ENCODE peak calls at places on chromosomes 6 and 20, in seven cellular contexts. One of them, this sample, is unnamed.

GRCh38 chr6:114304304-114304887 is 38.4 kb downstream of the HS3ST5 start:
- DNase-seq in retinal pigment epithelial cell: no peak
- DNase-seq in PC-3: peak; percentile 64
- DNase-seq in cardiac muscle cell: peak; percentile 44
- DNase-seq in endothelial cell of umbilical vein: peak; percentile 19
- DNase-seq in upper lobe of right lung: no peak
- DNase-seq in sigmoid colon: no peak
- DNase-seq in this sample: no peak

GRCh38 chr6:112883095-112883494 is 536.0 kb downstream of the RFPL4B start:
- DNase-seq in retinal pigment epithelial cell: no peak
- DNase-seq in sigmoid colon: no peak
- DNase-seq in upper lobe of right lung: no peak
- DNase-seq in cardiac muscle cell: no peak
- DNase-seq in endothelial cell of umbilical vein: no peak
- DNase-seq in PC-3: peak; percentile 25
- DNase-seq in this sample: no peak

GRCh38 chr6:15504040-15504491 is 158.8 kb downstream of the DTNBP1 start:
- DNase-seq in upper lobe of right lung: peak; percentile 64
- DNase-seq in endothelial cell of umbilical vein: no peak
- DNase-seq in retinal pigment epithelial cell: no peak
- DNase-seq in PC-3: no peak
- DNase-seq in cardiac muscle cell: no peak
- DNase-seq in sigmoid colon: peak; percentile 85
- DNase-seq in this sample: no peak

GRCh38 chr20:5147193-5147592 is 20.4 kb downstream of the CDS2 start:
- DNase-seq in cardiac muscle cell: no peak
- DNase-seq in PC-3: no peak
- DNase-seq in retinal pigment epithelial cell: no peak
- DNase-seq in upper lobe of right lung: no peak
- DNase-seq in sigmoid colon: no peak
- DNase-seq in endothelial cell of umbilical vein: no peak
- DNase-seq in this sample: no peak

GRCh38 chr20:11118802-11119380 is 445.1 kb upstream of the JAG1 start:
- DNase-seq in endothelial cell of umbilical vein: peak; percentile 28
- DNase-seq in sigmoid colon: no peak
- DNase-seq in cardiac muscle cell: no peak
- DNase-seq in upper lobe of right lung: no peak
- DNase-seq in PC-3: peak; percentile 63
- DNase-seq in retinal pigment epithelial cell: no peak
- DNase-seq in this sample: no peak

GRCh38 chr6:139647816-139648215 is 273.4 kb upstream of the CITED2 start:
- DNase-seq in retinal pigment epithelial cell: peak; percentile 77
- DNase-seq in upper lobe of right lung: no peak
- DNase-seq in PC-3: no peak
- DNase-seq in sigmoid colon: no peak
- DNase-seq in endothelial cell of umbilical vein: no peak
- DNase-seq in cardiac muscle cell: no peak
- DNase-seq in this sample: no peak

GRCh38 chr6:142863981-142864380 is 81.0 kb downstream of the HIVEP2 start:
- DNase-seq in upper lobe of right lung: no peak
- DNase-seq in sigmoid colon: no peak
- DNase-seq in retinal pigment epithelial cell: no peak
- DNase-seq in PC-3: no peak
- DNase-seq in cardiac muscle cell: no peak
- DNase-seq in endothelial cell of umbilical vein: no peak
- DNase-seq in this sample: no peak

GRCh38 chr20:44112889-44113641 is 73.9 kb downstream of the JPH2 start:
- DNase-seq in cardiac muscle cell: no peak
- DNase-seq in upper lobe of right lung: no peak
- DNase-seq in sigmoid colon: no peak
- DNase-seq in retinal pigment epithelial cell: no peak
- DNase-seq in endothelial cell of umbilical vein: no peak
- DNase-seq in PC-3: no peak
- DNase-seq in this sample: peak; percentile 64

GRCh38 chr20:44716309-44717106 is 1.3 kb downstream of the CCN5 start:
- DNase-seq in retinal pigment epithelial cell: no peak
- DNase-seq in endothelial cell of umbilical vein: no peak
- DNase-seq in upper lobe of right lung: no peak
- DNase-seq in PC-3: no peak
- DNase-seq in cardiac muscle cell: no peak
- DNase-seq in sigmoid colon: peak; percentile 55
- DNase-seq in this sample: peak; percentile 74

GRCh38 chr6:35077713-35078105 is 63.4 kb downstream of the TCP11 start:
- DNase-seq in cardiac muscle cell: no peak
- DNase-seq in sigmoid colon: peak; percentile 36
- DNase-seq in PC-3: no peak
- DNase-seq in endothelial cell of umbilical vein: no peak
- DNase-seq in upper lobe of right lung: peak; percentile 18
- DNase-seq in retinal pigment epithelial cell: no peak
- DNase-seq in this sample: no peak

GRCh38 chr6:15148356-15149058 is 97.4 kb upstream of the JARID2 start:
- DNase-seq in PC-3: peak; percentile 72
- DNase-seq in cardiac muscle cell: no peak
- DNase-seq in retinal pigment epithelial cell: peak; percentile 92
- DNase-seq in endothelial cell of umbilical vein: no peak
- DNase-seq in upper lobe of right lung: no peak
- DNase-seq in sigmoid colon: no peak
- DNase-seq in this sample: no peak

GRCh38 chr6:145960918-145961604 is 3.1 kb downstream of the SHPRH start:
- DNase-seq in sigmoid colon: no peak
- DNase-seq in endothelial cell of umbilical vein: no peak
- DNase-seq in retinal pigment epithelial cell: no peak
- DNase-seq in upper lobe of right lung: no peak
- DNase-seq in PC-3: no peak
- DNase-seq in cardiac muscle cell: no peak
- DNase-seq in this sample: peak; percentile 64

GRCh38 chr6:116388924-116389323 is 18.2 kb downstream of the DSE start:
- DNase-seq in upper lobe of right lung: no peak
- DNase-seq in cardiac muscle cell: no peak
- DNase-seq in PC-3: no peak
- DNase-seq in sigmoid colon: no peak
- DNase-seq in endothelial cell of umbilical vein: peak; percentile 57
- DNase-seq in retinal pigment epithelial cell: no peak
- DNase-seq in this sample: no peak

GRCh38 chr6:151671195-151671594 is 136.3 kb upstream of the ESR1 start:
- DNase-seq in PC-3: no peak
- DNase-seq in retinal pigment epithelial cell: no peak
- DNase-seq in upper lobe of right lung: no peak
- DNase-seq in sigmoid colon: no peak
- DNase-seq in cardiac muscle cell: no peak
- DNase-seq in endothelial cell of umbilical vein: no peak
- DNase-seq in this sample: no peak

GRCh38 chr6:56278186-56278585 is 30.8 kb upstream of the COL21A1 start:
- DNase-seq in PC-3: peak; percentile 29
- DNase-seq in endothelial cell of umbilical vein: no peak
- DNase-seq in sigmoid colon: no peak
- DNase-seq in retinal pigment epithelial cell: no peak
- DNase-seq in upper lobe of right lung: no peak
- DNase-seq in cardiac muscle cell: no peak
- DNase-seq in this sample: no peak

GRCh38 chr6:150537893-150538292 is 61.8 kb upstream of the PLEKHG1 start:
- DNase-seq in PC-3: no peak
- DNase-seq in cardiac muscle cell: no peak
- DNase-seq in endothelial cell of umbilical vein: no peak
- DNase-seq in retinal pigment epithelial cell: no peak
- DNase-seq in sigmoid colon: peak; percentile 72
- DNase-seq in upper lobe of right lung: no peak
- DNase-seq in this sample: no peak

GRCh38 chr20:51070635-51071034 is 47.7 kb upstream of the KCNG1 start:
- DNase-seq in sigmoid colon: no peak
- DNase-seq in retinal pigment epithelial cell: no peak
- DNase-seq in PC-3: no peak
- DNase-seq in cardiac muscle cell: no peak
- DNase-seq in upper lobe of right lung: no peak
- DNase-seq in endothelial cell of umbilical vein: no peak
- DNase-seq in this sample: no peak

GRCh38 chr6:35490821-35491557 is 5.9 kb downstream of the TEAD3 start:
- DNase-seq in retinal pigment epithelial cell: no peak
- DNase-seq in cardiac muscle cell: no peak
- DNase-seq in endothelial cell of umbilical vein: no peak
- DNase-seq in PC-3: no peak
- DNase-seq in upper lobe of right lung: no peak
- DNase-seq in sigmoid colon: no peak
- DNase-seq in this sample: no peak

DNA sequence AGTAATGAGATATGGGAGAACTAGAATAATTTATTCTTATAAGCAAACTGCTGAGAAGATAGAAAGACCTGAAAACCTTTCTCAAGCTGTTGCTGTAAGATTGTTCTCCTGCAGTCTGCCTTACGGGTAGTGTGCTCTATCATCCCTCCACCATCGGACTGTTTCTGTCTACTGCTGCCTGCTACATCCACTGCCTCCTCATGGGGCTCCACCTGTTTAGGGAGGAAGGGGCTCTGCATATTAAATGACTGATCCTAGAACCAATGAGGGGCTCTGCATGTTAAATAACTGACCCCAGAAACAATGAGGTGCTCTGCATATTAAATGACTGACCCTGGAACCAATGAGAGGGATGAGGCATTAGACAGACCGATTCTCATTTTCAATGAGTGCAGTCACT is 654.6 kb downstream of the KIF16B start:
- DNase-seq in sigmoid colon: no peak
- DNase-seq in cardiac muscle cell: no peak
- DNase-seq in PC-3: no peak
- DNase-seq in endothelial cell of umbilical vein: no peak
- DNase-seq in upper lobe of right lung: no peak
- DNase-seq in retinal pigment epithelial cell: no peak
- DNase-seq in this sample: no peak
- H3K4me3 ChIP-seq in sigmoid colon: no peak overlapping the region
- H3K4me3 ChIP-seq in cardiac muscle cell: no peak overlapping the region
- H3K4me3 ChIP-seq in PC-3: no peak overlapping the region
- H3K4me3 ChIP-seq in endothelial cell of umbilical vein: no peak overlapping the region
- H3K4me3 ChIP-seq in upper lobe of right lung: no peak overlapping the region
- H3K4me3 ChIP-seq in retinal pigment epithelial cell: no peak overlapping the region
- H3K4me3 ChIP-seq in this sample: no peak overlapping the region

GRCh38 chr20:62219992-62220665 is at the start of gene HRH3:
- DNase-seq in cardiac muscle cell: peak; percentile 88
- DNase-seq in PC-3: no peak
- DNase-seq in sigmoid colon: no peak
- DNase-seq in endothelial cell of umbilical vein: no peak
- DNase-seq in retinal pigment epithelial cell: no peak
- DNase-seq in upper lobe of right lung: no peak
- DNase-seq in this sample: no peak
- H3K4me3 ChIP-seq in cardiac muscle cell: peak within 1 kb of the TSS; percentile 24
- H3K4me3 ChIP-seq in PC-3: no peak within 1 kb of the TSS
- H3K4me3 ChIP-seq in sigmoid colon: peak within 1 kb of the TSS; percentile 47
- H3K4me3 ChIP-seq in endothelial cell of umbilical vein: no peak within 1 kb of the TSS
- H3K4me3 ChIP-seq in retinal pigment epithelial cell: no peak within 1 kb of the TSS
- H3K4me3 ChIP-seq in upper lobe of right lung: no peak within 1 kb of the TSS
- H3K4me3 ChIP-seq in this sample: peak within 1 kb of the TSS; percentile 65

DNA sequence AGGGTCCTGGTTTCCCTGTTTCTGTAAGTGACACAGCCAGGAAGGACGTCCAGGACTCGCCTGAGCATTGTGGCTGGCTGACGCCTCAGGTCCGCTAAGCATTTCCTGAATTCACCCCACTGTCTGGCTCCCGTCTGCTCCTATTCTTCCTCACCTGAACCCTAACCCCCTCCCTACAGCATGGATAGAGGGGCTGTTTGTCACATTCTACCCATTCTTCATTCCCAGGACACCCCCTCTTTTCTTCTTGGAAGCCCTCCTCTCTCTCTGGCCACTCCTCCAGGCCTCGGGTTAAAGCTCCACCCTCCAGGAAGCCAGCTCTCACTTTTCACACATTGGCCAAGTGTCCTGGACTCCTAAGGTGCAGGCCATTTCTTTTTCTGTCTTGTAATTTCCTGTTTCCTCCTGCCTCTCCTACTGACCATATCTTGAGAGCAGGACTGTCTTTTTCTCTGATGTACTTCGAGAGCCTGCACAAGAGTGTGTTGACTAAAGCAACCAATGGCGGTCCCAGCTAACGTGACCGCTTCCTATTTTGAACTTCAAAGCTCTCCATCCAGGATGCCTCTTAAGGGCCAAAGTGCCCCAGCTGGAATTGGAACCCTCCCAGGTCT is 24.2 kb upstream of the MYMX start:
- DNase-seq in PC-3: no peak
- DNase-seq in sigmoid colon: no peak
- DNase-seq in upper lobe of right lung: no peak
- DNase-seq in endothelial cell of umbilical vein: peak; percentile 56
- DNase-seq in retinal pigment epithelial cell: no peak
- DNase-seq in cardiac muscle cell: peak; percentile 30
- DNase-seq in this sample: no peak
- H3K4me3 ChIP-seq in PC-3: no peak overlapping the region
- H3K4me3 ChIP-seq in sigmoid colon: no peak overlapping the region
- H3K4me3 ChIP-seq in upper lobe of right lung: peak overlapping the region; percentile 23
- H3K4me3 ChIP-seq in endothelial cell of umbilical vein: no peak overlapping the region
- H3K4me3 ChIP-seq in retinal pigment epithelial cell: no peak overlapping the region
- H3K4me3 ChIP-seq in cardiac muscle cell: no peak overlapping the region
- H3K4me3 ChIP-seq in this sample: no peak overlapping the region

DNA sequence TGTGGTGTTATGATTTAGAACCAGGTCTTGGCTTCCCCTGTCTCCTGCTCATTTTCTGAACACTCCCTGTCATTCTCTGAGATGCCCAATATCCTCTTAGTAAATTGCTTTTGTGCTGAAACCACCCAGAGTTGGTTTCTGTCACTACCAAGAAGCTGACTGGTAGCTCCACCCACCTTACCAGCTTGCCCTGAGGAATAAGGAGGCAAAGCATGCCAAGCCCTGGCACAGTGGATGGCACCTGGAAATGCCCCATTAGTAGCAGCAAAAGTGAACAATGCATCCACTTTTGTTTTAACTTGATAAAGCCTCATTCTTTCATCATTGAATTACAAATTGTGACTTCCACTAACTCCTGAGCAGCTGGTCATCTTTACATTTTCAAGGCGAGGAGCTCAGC is 157.7 kb downstream of the CDC5L start:
- DNase-seq in PC-3: no peak
- DNase-seq in sigmoid colon: no peak
- DNase-seq in upper lobe of right lung: no peak
- DNase-seq in endothelial cell of umbilical vein: no peak
- DNase-seq in retinal pigment epithelial cell: no peak
- DNase-seq in cardiac muscle cell: no peak
- DNase-seq in this sample: no peak
- H3K4me3 ChIP-seq in PC-3: no peak overlapping the region
- H3K4me3 ChIP-seq in sigmoid colon: no peak overlapping the region
- H3K4me3 ChIP-seq in upper lobe of right lung: no peak overlapping the region
- H3K4me3 ChIP-seq in endothelial cell of umbilical vein: no peak overlapping the region
- H3K4me3 ChIP-seq in retinal pigment epithelial cell: no peak overlapping the region
- H3K4me3 ChIP-seq in cardiac muscle cell: no peak overlapping the region
- H3K4me3 ChIP-seq in this sample: no peak overlapping the region

DNA sequence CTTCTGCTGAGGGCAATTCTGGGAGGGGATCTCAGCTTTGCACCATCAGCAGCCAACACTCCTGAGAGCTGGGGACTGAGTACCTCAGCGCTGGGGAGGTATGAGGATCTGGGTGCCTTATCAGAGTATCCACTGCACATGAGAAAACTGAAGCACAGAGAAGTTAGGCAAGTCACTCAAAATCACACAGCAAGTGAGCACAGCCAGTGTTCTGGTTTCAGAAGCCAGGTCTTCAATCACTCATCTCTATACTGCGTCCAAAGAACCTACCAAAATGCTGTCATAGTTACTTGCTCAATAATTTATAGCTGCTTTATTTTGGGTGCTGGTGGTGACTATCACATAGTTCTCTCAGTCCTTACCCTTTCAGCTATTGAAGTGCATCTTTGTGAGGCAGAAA is 5.0 kb downstream of the ADTRP start:
- DNase-seq in endothelial cell of umbilical vein: no peak
- DNase-seq in cardiac muscle cell: no peak
- DNase-seq in retinal pigment epithelial cell: no peak
- DNase-seq in upper lobe of right lung: no peak
- DNase-seq in PC-3: no peak
- DNase-seq in sigmoid colon: no peak
- DNase-seq in this sample: no peak
- H3K4me3 ChIP-seq in endothelial cell of umbilical vein: no peak overlapping the region
- H3K4me3 ChIP-seq in cardiac muscle cell: no peak overlapping the region
- H3K4me3 ChIP-seq in retinal pigment epithelial cell: no peak overlapping the region
- H3K4me3 ChIP-seq in upper lobe of right lung: no peak overlapping the region
- H3K4me3 ChIP-seq in PC-3: no peak overlapping the region
- H3K4me3 ChIP-seq in sigmoid colon: no peak overlapping the region
- H3K4me3 ChIP-seq in this sample: no peak overlapping the region

GRCh38 chr6:162705736-162706135 is 21.8 kb downstream of the PRKN start:
- DNase-seq in endothelial cell of umbilical vein: no peak
- DNase-seq in retinal pigment epithelial cell: no peak
- DNase-seq in upper lobe of right lung: no peak
- DNase-seq in cardiac muscle cell: no peak
- DNase-seq in sigmoid colon: no peak
- DNase-seq in PC-3: no peak
- DNase-seq in this sample: no peak
- H3K4me3 ChIP-seq in endothelial cell of umbilical vein: no peak overlapping the region
- H3K4me3 ChIP-seq in retinal pigment epithelial cell: no peak overlapping the region
- H3K4me3 ChIP-seq in upper lobe of right lung: no peak overlapping the region
- H3K4me3 ChIP-seq in cardiac muscle cell: no peak overlapping the region
- H3K4me3 ChIP-seq in sigmoid colon: no peak overlapping the region
- H3K4me3 ChIP-seq in PC-3: no peak overlapping the region
- H3K4me3 ChIP-seq in this sample: no peak overlapping the region

This sample was measured in coronary artery.